ENCODE peak calls at places on chromosomes 7 and 10, in four cellular contexts. E is cardiac fibroblast, O is tibial nerve, M is psoas muscle. K is an unnamed sample.

GRCh38 chr7:141023305-141023704 is 8.6 kb upstream of the MRPS33 start:
- DNase-seq in O (no peak), M (no peak), E (no peak), K (no peak)

GRCh38 chr7:114658188-114658587 is 243.6 kb downstream of the FOXP2 start:
- DNase-seq in O (no peak), E (no peak), M (no peak), K (no peak)

GRCh38 chr10:84135836-84136235 is 3.5 kb upstream of the GHITM start:
- DNase-seq in M (no peak), E (no peak), O (no peak), K (peak; percentile 14)

GRCh38 chr7:155857141-155857540 is 44.9 kb upstream of the SHH start:
- DNase-seq in E (no peak), M (no peak), O (no peak), K (no peak)

GRCh38 chr7:95110707-95111106 is 203.3 kb downstream of the PPP1R9A start:
- DNase-seq in M (no peak), O (no peak), E (no peak), K (no peak)

GRCh38 chr10:115829501-115830215 is 443.3 kb downstream of the GFRA1 start:
- DNase-seq in E (peak; percentile 58), O (no peak), M (no peak), K (peak; percentile 26)

GRCh38 chr7:51679358-51679757 is 362.7 kb upstream of the COBL start:
- DNase-seq in M (no peak), E (no peak), O (no peak), K (no peak)

GRCh38 chr7:100801833-100802568 is 25.3 kb downstream of the EPHB4 start:
- DNase-seq in M (no peak), E (peak; percentile 82), O (no peak), K (peak; percentile 94)

GRCh38 chr10:11282156-11282555 is 264.5 kb downstream of the CELF2 start:
- DNase-seq in M (no peak), E (no peak), O (no peak), K (no peak)

GRCh38 chr10:99555371-99556224 is 22.9 kb downstream of the NKX2-3 start:
- DNase-seq in O (no peak), E (no peak), M (no peak), K (no peak)

GRCh38 chr7:71787513-71787912 is 624.6 kb downstream of the CALN1 start:
- DNase-seq in E (no peak), O (no peak), M (no peak), K (no peak)

GRCh38 chr10:34190594-34190993 is 624.5 kb downstream of the PARD3 start:
- DNase-seq in M (no peak), E (no peak), O (no peak), K (no peak)

GRCh38 chr10:80132299-80133139 is at the start of gene PLAC9:
- DNase-seq in E (peak; percentile 73), O (no peak), M (peak; percentile 69), K (no peak)

GRCh38 chr10:60541461-60541860 is 151.8 kb upstream of the ANK3 start:
- DNase-seq in M (no peak), E (no peak), O (no peak), K (no peak)

GRCh38 chr10:71513896-71514295 is 117.2 kb downstream of the CDH23 start:
- DNase-seq in O (no peak), M (no peak), E (no peak), K (peak; percentile 37)

GRCh38 chr7:48097511-48098231 is 8.6 kb downstream of the UPP1 start:
- DNase-seq in O (no peak), M (no peak), E (no peak), K (no peak)

DNA sequence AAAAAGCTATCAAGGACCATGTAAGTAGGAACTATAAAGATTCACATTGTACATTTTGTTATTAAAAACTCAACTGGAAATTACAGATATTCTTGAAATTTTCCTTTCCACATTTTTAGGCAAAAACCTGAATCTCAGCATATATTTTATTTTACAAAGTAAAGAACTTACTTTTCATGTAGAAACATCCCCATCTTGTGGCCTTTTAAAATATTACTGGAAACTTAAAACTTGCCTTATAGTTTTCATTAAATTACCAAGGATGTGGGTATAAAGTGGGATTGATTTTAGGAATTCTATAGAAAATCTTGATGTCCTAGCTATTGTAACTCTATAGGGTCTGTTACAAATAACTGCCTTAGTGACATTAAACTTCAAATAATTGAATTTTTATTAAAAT is 10.6 kb downstream of the DBF4 start:
- DNase-seq in E (peak; percentile 68), M (no peak), O (no peak), K (peak; percentile 53)
- TF ChIP-seq CTCF in E (peak; percentile 29), M (peak; percentile 40), O (peak; percentile 38), K (no peak)

DNA sequence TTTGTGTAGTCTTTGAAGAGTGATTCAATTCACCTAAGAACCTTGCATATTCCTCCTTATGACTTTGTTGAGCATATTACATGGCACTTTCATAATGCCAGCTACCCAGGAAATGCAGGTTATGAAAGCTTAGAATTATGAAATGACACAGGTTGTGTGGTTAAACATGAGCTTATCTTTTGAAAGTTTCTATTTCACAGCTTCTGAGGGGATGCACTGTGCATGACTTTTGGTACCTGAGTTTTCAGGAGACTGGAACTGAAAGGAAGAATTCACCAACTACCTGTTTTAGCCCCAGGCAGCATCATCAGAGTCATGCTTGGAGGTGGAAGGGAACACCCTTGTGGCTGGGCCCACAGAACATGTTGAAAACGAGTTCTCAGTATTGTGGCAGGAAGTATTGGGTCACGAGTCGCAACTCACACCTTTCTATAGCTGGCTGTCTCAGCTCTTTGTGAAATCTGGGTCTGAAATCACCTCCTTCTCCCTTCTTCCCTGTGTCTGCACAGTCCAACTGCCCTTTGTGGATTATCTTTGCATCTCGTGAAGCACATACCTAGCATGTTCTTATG is 228.2 kb downstream of the PTEN start:
- DNase-seq in E (no peak), M (no peak), O (no peak), K (peak; percentile 96)
- TF ChIP-seq CTCF in E (no peak), M (no peak), O (no peak), K (peak; percentile 28)

DNA sequence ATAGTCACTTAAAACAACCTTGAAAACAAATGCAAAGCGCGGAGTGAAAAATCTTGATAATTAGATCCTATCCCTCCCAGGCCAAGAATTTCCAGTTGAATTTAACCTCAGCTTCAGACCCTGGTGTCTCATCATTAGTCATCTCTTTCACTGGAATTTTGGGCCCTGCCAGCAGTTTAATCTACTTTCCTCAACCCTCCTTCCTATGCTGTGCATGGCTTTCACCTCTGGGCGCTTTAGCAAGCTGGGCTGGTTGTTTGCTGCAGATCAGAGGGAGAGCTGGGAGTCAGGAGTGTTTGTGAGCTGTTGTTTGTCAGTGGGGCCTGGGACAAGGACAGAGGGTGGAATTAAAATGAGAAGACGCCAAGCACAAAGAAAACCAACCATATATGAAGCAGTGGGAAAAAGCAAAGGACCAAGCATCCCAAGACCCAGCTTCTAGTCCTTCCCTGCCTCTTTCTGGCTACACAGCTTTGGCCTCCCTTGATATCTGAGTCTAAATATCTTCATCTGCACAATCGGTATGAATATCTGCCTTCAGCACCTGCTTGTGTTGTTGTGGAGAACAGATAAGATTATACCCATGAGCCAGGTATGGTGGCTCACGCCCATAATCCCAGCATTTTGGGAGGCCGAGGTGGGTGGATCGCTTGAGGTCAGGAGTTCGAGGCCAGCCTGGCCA is 13.5 kb downstream of the MYOF start:
- DNase-seq in O (no peak), M (peak; percentile 20), E (peak; percentile 91), K (peak; percentile 92)
- TF ChIP-seq CTCF in O (no peak), M (no peak), E (peak; percentile 11), K (peak; percentile 27)

GRCh38 chr7:32163141-32163806 is 93.1 kb upstream of the PDE1C start:
- DNase-seq in E (peak; percentile 95), O (peak; percentile 43), M (peak; percentile 41), K (peak; percentile 84)

GRCh38 chr7:32161708-32162107 is 91.5 kb upstream of the PDE1C start:
- DNase-seq in M (no peak), O (no peak), E (peak; percentile 83), K (no peak)

GRCh38 chr7:32167256-32167655 is 97.0 kb upstream of the PDE1C start:
- DNase-seq in M (no peak), O (no peak), E (no peak), K (no peak)

GRCh38 chr7:32163911-32164310 is 93.7 kb upstream of the PDE1C start:
- DNase-seq in M (no peak), O (no peak), E (peak; percentile 23), K (no peak)

DNA sequence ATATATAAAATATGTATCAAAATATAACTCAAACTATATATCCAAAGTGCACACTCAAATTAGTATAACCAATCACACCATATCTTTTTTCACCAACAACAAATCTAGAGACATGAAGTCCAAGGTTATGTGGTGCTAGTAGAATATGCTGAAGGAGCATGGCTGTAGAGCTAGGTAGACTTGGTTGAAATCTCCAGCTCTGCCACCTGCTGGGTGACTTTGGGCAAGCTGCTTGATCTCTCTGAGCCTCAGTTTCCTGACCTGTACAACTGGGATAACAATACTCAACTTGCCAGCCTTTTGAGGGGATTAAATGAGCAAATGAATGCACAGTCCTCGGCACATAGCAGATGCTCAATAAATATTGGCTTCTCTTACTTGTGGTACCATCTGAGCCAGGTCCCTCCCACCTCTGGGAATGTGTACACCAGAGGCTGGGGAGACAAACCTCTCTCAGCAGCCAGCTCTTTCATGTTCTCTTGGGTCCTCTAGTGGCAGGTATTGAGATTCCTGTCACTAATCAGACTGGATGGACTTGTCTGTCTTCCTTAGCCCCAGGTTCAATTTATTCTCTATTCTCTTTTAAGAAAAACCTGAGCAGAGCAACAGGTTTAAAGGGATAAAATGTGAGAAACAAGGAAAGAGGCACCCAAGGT is 94.3 kb upstream of the PDE1C start:
- DNase-seq in E (peak; percentile 77), O (no peak), M (no peak), K (peak; percentile 81)
- TF ChIP-seq CTCF in E (peak; percentile 53), O (no peak), M (peak; percentile 9), K (peak; percentile 76)

DNA sequence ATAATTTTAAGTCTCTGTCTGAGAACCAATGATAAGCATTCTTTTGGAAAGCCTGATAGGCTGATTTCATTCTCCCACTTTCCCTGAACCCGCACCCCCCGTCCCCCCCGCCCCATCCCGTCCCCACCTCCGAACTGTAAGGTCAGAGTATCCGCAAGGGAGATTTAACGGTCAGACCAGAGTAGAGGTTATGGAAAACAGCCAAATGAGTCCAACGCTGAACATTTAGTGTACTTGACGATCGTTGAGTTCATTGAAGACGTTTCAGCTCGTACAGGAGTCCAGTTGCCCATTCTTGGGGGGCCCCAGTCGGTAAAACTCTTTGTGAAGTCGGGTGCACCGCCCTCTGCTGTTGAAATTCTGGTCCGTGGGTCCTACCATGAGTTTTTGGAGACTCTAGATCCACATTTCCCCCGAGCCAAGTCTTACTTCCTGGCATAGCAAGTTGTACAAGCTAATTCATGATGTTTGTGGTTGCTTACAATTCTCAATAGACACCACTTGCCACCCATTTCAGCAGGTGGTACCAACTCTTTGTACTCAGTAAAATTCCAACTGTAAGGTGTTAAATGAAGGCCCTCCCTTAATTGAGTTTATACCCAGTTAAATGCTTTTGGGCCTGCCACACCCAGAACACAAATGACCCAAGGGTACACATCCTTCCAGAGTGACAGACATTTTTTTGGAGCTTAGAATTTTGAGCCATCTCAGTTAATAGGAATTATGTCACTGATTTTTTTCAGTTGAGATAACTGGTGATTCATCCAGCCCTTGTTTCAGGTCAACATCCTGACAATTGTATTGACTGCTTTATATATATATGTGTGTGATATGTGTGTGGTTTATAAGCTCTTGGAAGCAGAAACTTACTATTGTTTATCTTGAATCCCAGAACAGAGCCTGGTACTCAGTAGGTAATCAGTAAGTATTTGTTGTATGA is 1.2 kb downstream of the MARCHF5 start:
- DNase-seq in M (peak; percentile 57), O (peak; percentile 68), E (peak; percentile 73), K (peak; percentile 64)
- TF ChIP-seq CTCF in M (peak; percentile 37), O (peak; percentile 34), E (peak; percentile 49), K (peak; percentile 60)

K was measured in epithelial cell of esophagus.